ENCODE peak calls at places on chromosomes 2 and 18, in ten cellular contexts. X is upper lobe of right lung, S is IMR-90, R is heart left ventricle, V is mucosa of descending colon, E is PC-3, W is SK-N-SH, L is breast epithelium, T is Peyer's patch, Z is ovary. P is an unnamed sample.

GRCh38 chr2:14781148-14781547 is 148.6 kb downstream of the LRATD1 start:
- DNase-seq in T (no peak), S (no peak), W (no peak), Z (no peak), L (no peak), E (peak; percentile 97), R (no peak), V (no peak), X (no peak), P (no peak)

GRCh38 chr2:145022021-145022670 is 502.2 kb upstream of the ZEB2 start:
- DNase-seq in W (no peak), R (no peak), E (no peak), T (no peak), V (no peak), X (no peak), L (no peak), Z (no peak), S (peak; percentile 28), P (no peak)

GRCh38 chr2:49940616-49941015 is 786.3 kb upstream of the FSHR start:
- DNase-seq in E (no peak), V (no peak), L (no peak), T (no peak), S (no peak), W (no peak), Z (no peak), X (no peak), R (no peak), P (no peak)

GRCh38 chr2:42925742-42926437 is 133.5 kb upstream of the HAAO start:
- DNase-seq in S (no peak), E (no peak), L (no peak), X (peak; percentile 67), W (no peak), T (no peak), Z (peak; percentile 67), V (peak; percentile 64), R (no peak), P (no peak)

GRCh38 chr18:985301-985700 is 80.6 kb downstream of the ADCYAP1 start:
- DNase-seq in W (no peak), V (no peak), R (peak; percentile 45), L (no peak), E (no peak), T (no peak), S (no peak), Z (no peak), X (no peak), P (no peak)

GRCh38 chr2:15943914-15944313 is 3.6 kb downstream of the MYCN start:
- DNase-seq in V (no peak), W (peak; percentile 46), L (no peak), S (no peak), E (no peak), R (no peak), X (no peak), T (no peak), Z (no peak), P (no peak)

GRCh38 chr2:229243880-229244560 is 27.1 kb downstream of the PID1 start:
- DNase-seq in Z (no peak), V (no peak), T (no peak), S (peak; percentile 22), X (no peak), L (no peak), R (no peak), E (peak; percentile 3), W (no peak), P (no peak)

GRCh38 chr2:215973954-215974699 is 39.2 kb downstream of the MREG start:
- DNase-seq in L (no peak), R (no peak), V (no peak), X (no peak), S (no peak), E (peak; percentile 64), T (no peak), W (no peak), Z (no peak), P (peak; percentile 19)

GRCh38 chr2:138202762-138203161 is 238.5 kb downstream of the HNMT start:
- DNase-seq in E (no peak), S (no peak), T (no peak), X (no peak), L (no peak), W (no peak), V (no peak), Z (no peak), R (no peak), P (no peak)

GRCh38 chr18:52118684-52119083 is 221.3 kb upstream of the DCC start:
- DNase-seq in Z (no peak), W (no peak), S (no peak), X (no peak), T (no peak), R (no peak), V (no peak), E (no peak), L (no peak), P (no peak)

GRCh38 chr2:124149571-124149970 is 124.5 kb downstream of the CNTNAP5 start:
- DNase-seq in R (no peak), L (no peak), W (no peak), Z (no peak), E (no peak), T (no peak), V (peak; percentile 21), X (no peak), S (no peak), P (no peak)

GRCh38 chr2:105291981-105292380 is 37.6 kb downstream of the TGFBRAP1 start:
- DNase-seq in Z (no peak), L (no peak), T (no peak), S (peak; percentile 10), V (no peak), X (no peak), W (no peak), E (no peak), R (no peak), P (no peak)

GRCh38 chr18:5414546-5414945 is 119.0 kb upstream of the ZBTB14 start:
- DNase-seq in E (no peak), X (no peak), V (no peak), L (no peak), Z (no peak), T (no peak), S (no peak), R (no peak), W (peak; percentile 35), P (no peak)

GRCh38 chr2:120979398-120979797 is 243.7 kb downstream of the GLI2 start:
- DNase-seq in L (no peak), S (no peak), Z (no peak), R (no peak), E (no peak), X (no peak), T (no peak), W (no peak), V (no peak), P (no peak)
- H3K36me3 ChIP-seq in L (no peaks in the 10 kb centered on the region), S (peaks cover 72% of the 10 kb centered on the region), Z (no peaks in the 10 kb centered on the region), R (no peaks in the 10 kb centered on the region), E (no peaks in the 10 kb centered on the region), X (no peaks in the 10 kb centered on the region), T (no peaks in the 10 kb centered on the region), W (peaks cover 29% of the 10 kb centered on the region), V (no peaks in the 10 kb centered on the region), P (no peaks in the 10 kb centered on the region)

GRCh38 chr2:185522472-185522871 is 216.1 kb upstream of the FSIP2 start:
- DNase-seq in L (no peak), R (no peak), Z (no peak), V (no peak), X (no peak), E (peak; percentile 53), S (no peak), T (no peak), W (no peak), P (no peak)
- TF ChIP-seq CTCF in L (no peak), R (no peak), Z (no peak), V (no peak), X (no peak), E (peak; percentile 56), S (no peak), T (no peak), W (peak; percentile 45), P (peak; percentile 13)

GRCh38 chr2:10271946-10272345 is 30.8 kb upstream of the HPCAL1 start:
- DNase-seq in S (no peak), L (peak; percentile 46), Z (no peak), X (peak; percentile 48), V (peak; percentile 20), R (no peak), W (peak; percentile 37), T (peak; percentile 34), E (peak; percentile 50), P (no peak)

GRCh38 chr2:10272464-10272863 is 30.2 kb upstream of the HPCAL1 start:
- DNase-seq in X (peak; percentile 23), S (no peak), T (peak; percentile 56), V (peak; percentile 12), E (no peak), W (no peak), Z (no peak), R (no peak), L (peak; percentile 14), P (no peak)

GRCh38 chr2:10273215-10274175 is 29.2 kb upstream of the HPCAL1 start:
- DNase-seq in X (peak; percentile 51), L (peak; percentile 41), Z (no peak), V (peak; percentile 10), T (peak; percentile 34), S (no peak), E (no peak), R (no peak), W (no peak), P (no peak)

GRCh38 chr2:10269711-10270610 is 32.7 kb upstream of the HPCAL1 start:
- DNase-seq in X (peak; percentile 79), R (no peak), L (peak; percentile 48), S (no peak), Z (no peak), W (peak; percentile 44), E (no peak), T (peak; percentile 89), V (peak; percentile 72), P (no peak)

DNA sequence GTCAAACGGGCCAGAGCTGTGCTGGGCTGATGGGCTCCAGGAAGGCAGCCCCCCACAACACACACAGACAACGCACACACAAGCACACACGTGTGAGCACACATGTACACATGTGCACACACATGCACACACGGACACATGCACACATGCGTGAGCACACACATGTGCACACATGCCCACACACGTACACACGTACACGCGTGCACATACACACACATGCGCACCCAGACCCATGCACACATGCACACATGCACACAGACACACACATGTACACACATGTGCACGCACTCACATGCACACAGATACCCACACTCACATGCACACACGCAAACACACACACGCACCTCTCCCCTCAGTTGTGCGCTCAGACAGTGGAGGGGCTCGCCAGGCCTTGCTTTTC is 31.2 kb upstream of the HPCAL1 start:
- DNase-seq in R (no peak), Z (no peak), W (no peak), X (peak; percentile 50), T (peak; percentile 46), V (peak; percentile 13), E (no peak), S (no peak), L (no peak), P (no peak)
- H3K36me3 ChIP-seq in R (no peaks in the 10 kb centered on the region), Z (no peaks in the 10 kb centered on the region), W (no peaks in the 10 kb centered on the region), X (no peaks in the 10 kb centered on the region), T (no peaks in the 10 kb centered on the region), V (no peaks in the 10 kb centered on the region), E (no peaks in the 10 kb centered on the region), S (no peaks in the 10 kb centered on the region), L (no peaks in the 10 kb centered on the region), P (no peaks in the 10 kb centered on the region)

DNA sequence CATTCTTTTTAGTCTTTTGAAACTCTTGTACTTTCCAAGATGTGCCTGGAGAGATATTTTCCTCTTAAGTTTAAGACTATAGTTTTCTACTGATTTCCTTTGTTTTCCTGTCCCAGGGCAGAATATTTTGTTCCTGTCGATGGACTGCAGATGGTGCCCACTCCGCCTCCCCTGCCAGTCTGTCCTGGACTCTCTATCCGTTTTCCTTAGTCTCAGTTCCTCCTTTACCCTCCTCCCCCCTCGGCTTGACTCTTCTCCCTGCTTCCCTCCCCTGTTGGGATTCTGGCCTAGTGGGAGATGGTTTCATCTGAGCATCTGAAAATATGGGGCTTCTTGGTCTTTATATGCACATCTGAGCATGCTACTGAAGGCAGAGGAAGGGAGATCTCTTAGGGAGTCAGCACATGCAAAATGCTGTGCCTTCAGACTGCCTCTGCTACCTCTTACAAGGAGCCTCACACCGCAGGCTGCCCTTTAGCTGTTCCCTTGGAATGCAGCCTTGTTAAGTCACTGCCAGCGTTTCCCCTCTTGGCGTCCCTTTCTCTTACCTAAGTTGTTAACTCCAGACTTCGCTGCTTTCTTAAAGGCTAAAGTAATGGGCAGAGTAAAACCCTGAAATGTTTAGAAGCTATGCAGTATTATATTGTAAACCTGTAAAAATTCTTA is 49.6 kb downstream of the LDLRAD4 start:
- DNase-seq in T (no peak), Z (no peak), X (peak; percentile 26), E (no peak), V (no peak), R (peak; percentile 21), W (no peak), S (peak; percentile 24), L (no peak), P (peak; percentile 37)
- TF ChIP-seq CTCF in T (no peak), Z (no peak), X (no peak), E (no peak), V (no peak), R (no peak), W (no peak), S (no peak), L (no peak), P (no peak)